ENCODE peak calls at places on chromosomes 4 and X, in five cellular contexts. S is nucleus accumbens, N is SW480, F is T-helper 17 cell, O is glutamatergic neuron. L is an unnamed sample.

GRCh38 chr4:139633661-139634060 is 32.0 kb upstream of the MGST2 start:
- DNase-seq in N (no peak), F (no peak), S (no peak), O (peak), L (no peak)

GRCh38 chr4:5448286-5448685 is 260.1 kb downstream of the EVC2 start:
- DNase-seq in F (no peak), O (no peak), S (no peak), N (no peak), L (no peak)

GRCh38 chr4:77220841-77221613 is 64.0 kb downstream of the CCNG2 start:
- DNase-seq in O (no peak), N (no peak), S (no peak), F (no peak), L (no peak)

GRCh38 chrX:15683193-15683592 is 18.6 kb upstream of the CLTRN start:
- DNase-seq in S (no peak), O (no peak), N (no peak), F (no peak), L (no peak)

GRCh38 chr4:105924341-105924740 is 29.1 kb downstream of the NPNT start:
- DNase-seq in F (no peak), O (no peak), S (no peak), N (peak), L (no peak)

GRCh38 chr4:176261481-176261880 is 7.5 kb downstream of the ASB5 start:
- DNase-seq in F (no peak), N (no peak), O (no peak), S (no peak), L (no peak)

GRCh38 chr4:94400191-94400590 is 51.6 kb upstream of the PDLIM5 start:
- DNase-seq in S (no peak), N (no peak), O (no peak), F (no peak), L (no peak)

GRCh38 chrX:44183329-44183728 is 160.1 kb downstream of the EFHC2 start:
- DNase-seq in N (no peak), F (no peak), S (no peak), O (no peak), L (no peak)

GRCh38 chr4:121943941-121944340 is 7.9 kb downstream of the TRPC3 start:
- DNase-seq in O (peak), F (no peak), N (no peak), S (no peak), L (no peak)

GRCh38 chr4:5812506-5813229 is 80.2 kb downstream of the CRMP1 start:
- DNase-seq in S (no peak), F (no peak), N (peak), O (no peak), L (no peak)

GRCh38 chr4:99414401-99414800 is 20.7 kb downstream of the ADH7 start:
- DNase-seq in S (no peak), F (no peak), N (no peak), O (no peak), L (no peak)

GRCh38 chr4:20544645-20545044 is 155.6 kb upstream of the PACRGL start:
- DNase-seq in S (no peak), F (no peak), N (peak), O (no peak), L (no peak)

GRCh38 chrX:103376118-103376978 is at the start of gene BEX3:
- DNase-seq in N (peak), F (no peak), O (peak), S (peak), L (peak)

GRCh38 chrX:154309041-154309775 is 13.6 kb downstream of the TKTL1 start:
- DNase-seq in S (no peak), O (no peak), F (no peak), N (no peak), L (no peak)

GRCh38 chr4:113445286-113445685 is 316.3 kb downstream of the CAMK2D start:
- DNase-seq in O (no peak), F (no peak), N (no peak), S (no peak), L (no peak)

GRCh38 chr4:160772668-160773067 is 1391.1 kb downstream of the FSTL5 start:
- DNase-seq in S (no peak), O (no peak), F (no peak), N (no peak), L (no peak)

GRCh38 chr4:110005461-110006056 is 92.9 kb downstream of the EGF start:
- DNase-seq in O (no peak), F (no peak), S (no peak), N (peak), L (no peak)

L was measured in effector CD8-positive, alpha-beta T cell.